ENCODE peak calls at places on chromosomes 11 and 22, in seven cellular contexts. One of them, this sample, is unnamed. For H3K4me1, the result is how much of the 10 kb centered on the place peaks cover.

GRCh38 chr11:12717851-12718291 is 43.6 kb downstream of the TEAD1 start:
- DNase-seq in sigmoid colon: no peak
- DNase-seq in endothelial cell of umbilical vein: no peak
- DNase-seq in mucosa of descending colon: no peak
- DNase-seq in Peyer's patch: no peak
- DNase-seq in mammary epithelial cell: peak
- DNase-seq in lower lobe of right lung: no peak
- DNase-seq in this sample: no peak

GRCh38 chr11:107757661-107758060 is 45.8 kb upstream of the SLN start:
- DNase-seq in Peyer's patch: no peak
- DNase-seq in endothelial cell of umbilical vein: no peak
- DNase-seq in lower lobe of right lung: no peak
- DNase-seq in mammary epithelial cell: no peak
- DNase-seq in mucosa of descending colon: no peak
- DNase-seq in sigmoid colon: no peak
- DNase-seq in this sample: no peak

GRCh38 chr11:106420048-106420665 is 342.7 kb downstream of the AASDHPPT start:
- DNase-seq in lower lobe of right lung: no peak
- DNase-seq in endothelial cell of umbilical vein: no peak
- DNase-seq in mammary epithelial cell: no peak
- DNase-seq in Peyer's patch: no peak
- DNase-seq in mucosa of descending colon: no peak
- DNase-seq in sigmoid colon: no peak
- DNase-seq in this sample: no peak

GRCh38 chr11:126573325-126574076 is 218.0 kb downstream of the ST3GAL4 start:
- DNase-seq in Peyer's patch: no peak
- DNase-seq in endothelial cell of umbilical vein: peak
- DNase-seq in lower lobe of right lung: no peak
- DNase-seq in sigmoid colon: no peak
- DNase-seq in mucosa of descending colon: no peak
- DNase-seq in mammary epithelial cell: no peak
- DNase-seq in this sample: no peak

GRCh38 chr11:59611570-59612565 is 3.7 kb downstream of the OSBP start:
- DNase-seq in endothelial cell of umbilical vein: peak
- DNase-seq in mammary epithelial cell: no peak
- DNase-seq in lower lobe of right lung: no peak
- DNase-seq in Peyer's patch: no peak
- DNase-seq in sigmoid colon: no peak
- DNase-seq in mucosa of descending colon: no peak
- DNase-seq in this sample: no peak

GRCh38 chr11:67281552-67282150 is 7.5 kb upstream of the ANKRD13D start:
- DNase-seq in endothelial cell of umbilical vein: no peak
- DNase-seq in sigmoid colon: peak
- DNase-seq in lower lobe of right lung: peak
- DNase-seq in Peyer's patch: no peak
- DNase-seq in mucosa of descending colon: peak
- DNase-seq in mammary epithelial cell: no peak
- DNase-seq in this sample: no peak

GRCh38 chr11:132202621-132203020 is 832.2 kb downstream of the NTM start:
- DNase-seq in endothelial cell of umbilical vein: no peak
- DNase-seq in mucosa of descending colon: no peak
- DNase-seq in Peyer's patch: no peak
- DNase-seq in lower lobe of right lung: no peak
- DNase-seq in mammary epithelial cell: no peak
- DNase-seq in sigmoid colon: no peak
- DNase-seq in this sample: no peak

GRCh38 chr11:47688101-47688500 is 27.1 kb downstream of the AGBL2 start:
- DNase-seq in lower lobe of right lung: no peak
- DNase-seq in mammary epithelial cell: no peak
- DNase-seq in endothelial cell of umbilical vein: no peak
- DNase-seq in sigmoid colon: no peak
- DNase-seq in mucosa of descending colon: no peak
- DNase-seq in Peyer's patch: no peak
- DNase-seq in this sample: no peak

GRCh38 chr11:23727821-23728220 is 769.0 kb upstream of the LUZP2 start:
- DNase-seq in mucosa of descending colon: no peak
- DNase-seq in mammary epithelial cell: peak
- DNase-seq in Peyer's patch: no peak
- DNase-seq in endothelial cell of umbilical vein: peak
- DNase-seq in lower lobe of right lung: no peak
- DNase-seq in sigmoid colon: no peak
- DNase-seq in this sample: no peak

GRCh38 chr11:3126207-3126865 is 38.8 kb downstream of the OSBPL5 start:
- DNase-seq in Peyer's patch: peak
- DNase-seq in lower lobe of right lung: peak
- DNase-seq in mucosa of descending colon: peak
- DNase-seq in endothelial cell of umbilical vein: peak
- DNase-seq in mammary epithelial cell: peak
- DNase-seq in sigmoid colon: peak
- DNase-seq in this sample: no peak

GRCh38 chr11:114909866-114910265 is 231.5 kb downstream of the NXPE2 start:
- DNase-seq in sigmoid colon: no peak
- DNase-seq in lower lobe of right lung: no peak
- DNase-seq in Peyer's patch: no peak
- DNase-seq in mucosa of descending colon: no peak
- DNase-seq in endothelial cell of umbilical vein: no peak
- DNase-seq in mammary epithelial cell: no peak
- DNase-seq in this sample: no peak

GRCh38 chr11:67301951-67302516 is 1.3 kb upstream of the SSH3 start:
- DNase-seq in endothelial cell of umbilical vein: no peak
- DNase-seq in mammary epithelial cell: no peak
- DNase-seq in lower lobe of right lung: peak
- DNase-seq in mucosa of descending colon: peak
- DNase-seq in Peyer's patch: peak
- DNase-seq in sigmoid colon: peak
- DNase-seq in this sample: no peak

GRCh38 chr11:20729597-20730095 is 60.3 kb downstream of the NELL1 start:
- DNase-seq in mammary epithelial cell: no peak
- DNase-seq in lower lobe of right lung: no peak
- DNase-seq in endothelial cell of umbilical vein: no peak
- DNase-seq in sigmoid colon: no peak
- DNase-seq in Peyer's patch: no peak
- DNase-seq in mucosa of descending colon: no peak
- DNase-seq in this sample: no peak

GRCh38 chr11:76644591-76644990 is 26.0 kb downstream of the LRRC32 start:
- DNase-seq in mammary epithelial cell: peak
- DNase-seq in mucosa of descending colon: no peak
- DNase-seq in lower lobe of right lung: no peak
- DNase-seq in Peyer's patch: no peak
- DNase-seq in endothelial cell of umbilical vein: no peak
- DNase-seq in sigmoid colon: peak
- DNase-seq in this sample: no peak

GRCh38 chr11:30789270-30789669 is 203.1 kb upstream of the MPPED2 start:
- DNase-seq in sigmoid colon: no peak
- DNase-seq in endothelial cell of umbilical vein: no peak
- DNase-seq in mammary epithelial cell: no peak
- DNase-seq in lower lobe of right lung: no peak
- DNase-seq in mucosa of descending colon: no peak
- DNase-seq in Peyer's patch: no peak
- DNase-seq in this sample: no peak

GRCh38 chr11:58567889-58568512 is 7.7 kb downstream of the LPXN start:
- DNase-seq in lower lobe of right lung: peak
- DNase-seq in mucosa of descending colon: no peak
- DNase-seq in sigmoid colon: no peak
- DNase-seq in mammary epithelial cell: peak
- DNase-seq in Peyer's patch: peak
- DNase-seq in endothelial cell of umbilical vein: peak
- DNase-seq in this sample: no peak

GRCh38 chr11:120912504-120912903 is 111.4 kb upstream of the TBCEL start:
- DNase-seq in mammary epithelial cell: peak
- DNase-seq in Peyer's patch: no peak
- DNase-seq in sigmoid colon: no peak
- DNase-seq in mucosa of descending colon: no peak
- DNase-seq in endothelial cell of umbilical vein: peak
- DNase-seq in lower lobe of right lung: no peak
- DNase-seq in this sample: no peak

GRCh38 chr11:108498046-108498815 is at the start of gene POGLUT3:
- DNase-seq in endothelial cell of umbilical vein: peak
- DNase-seq in mammary epithelial cell: no peak
- DNase-seq in sigmoid colon: peak
- DNase-seq in lower lobe of right lung: peak
- DNase-seq in Peyer's patch: peak
- DNase-seq in mucosa of descending colon: peak
- DNase-seq in this sample: peak

GRCh38 chr11:27039873-27040272 is 742 bp upstream of the BBOX1 start:
- DNase-seq in mammary epithelial cell: no peak
- DNase-seq in lower lobe of right lung: no peak
- DNase-seq in Peyer's patch: no peak
- DNase-seq in mucosa of descending colon: no peak
- DNase-seq in sigmoid colon: no peak
- DNase-seq in endothelial cell of umbilical vein: no peak
- DNase-seq in this sample: no peak

GRCh38 chr22:24986816-24987215 is 34.3 kb downstream of the KIAA1671 start:
- DNase-seq in mammary epithelial cell: no peak
- DNase-seq in endothelial cell of umbilical vein: no peak
- DNase-seq in mucosa of descending colon: no peak
- DNase-seq in Peyer's patch: no peak
- DNase-seq in lower lobe of right lung: no peak
- DNase-seq in sigmoid colon: no peak
- DNase-seq in this sample: no peak

GRCh38 chr22:24984122-24984521 is 31.6 kb downstream of the KIAA1671 start:
- DNase-seq in mucosa of descending colon: no peak
- DNase-seq in sigmoid colon: no peak
- DNase-seq in lower lobe of right lung: no peak
- DNase-seq in endothelial cell of umbilical vein: no peak
- DNase-seq in Peyer's patch: no peak
- DNase-seq in mammary epithelial cell: no peak
- DNase-seq in this sample: no peak

GRCh38 chr22:24989135-24989534 is 36.6 kb downstream of the KIAA1671 start:
- DNase-seq in lower lobe of right lung: no peak
- DNase-seq in sigmoid colon: no peak
- DNase-seq in Peyer's patch: no peak
- DNase-seq in mucosa of descending colon: no peak
- DNase-seq in endothelial cell of umbilical vein: no peak
- DNase-seq in mammary epithelial cell: no peak
- DNase-seq in this sample: no peak

GRCh38 chr22:24983151-24983550 is 30.6 kb downstream of the KIAA1671 start:
- DNase-seq in lower lobe of right lung: no peak
- DNase-seq in endothelial cell of umbilical vein: peak
- DNase-seq in mucosa of descending colon: no peak
- DNase-seq in mammary epithelial cell: no peak
- DNase-seq in sigmoid colon: no peak
- DNase-seq in Peyer's patch: no peak
- DNase-seq in this sample: no peak

GRCh38 chr22:24985824-24986214 is 33.3 kb downstream of the KIAA1671 start:
- DNase-seq in endothelial cell of umbilical vein: peak
- DNase-seq in sigmoid colon: no peak
- DNase-seq in Peyer's patch: no peak
- DNase-seq in lower lobe of right lung: no peak
- DNase-seq in mammary epithelial cell: peak
- DNase-seq in mucosa of descending colon: no peak
- DNase-seq in this sample: peak
- H3K4me1 ChIP-seq in endothelial cell of umbilical vein: half or more
- H3K4me1 ChIP-seq in sigmoid colon: under half
- H3K4me1 ChIP-seq in Peyer's patch: under half
- H3K4me1 ChIP-seq in lower lobe of right lung: under half
- H3K4me1 ChIP-seq in mammary epithelial cell: under half
- H3K4me1 ChIP-seq in mucosa of descending colon: under half
- H3K4me1 ChIP-seq in this sample: under half

DNA sequence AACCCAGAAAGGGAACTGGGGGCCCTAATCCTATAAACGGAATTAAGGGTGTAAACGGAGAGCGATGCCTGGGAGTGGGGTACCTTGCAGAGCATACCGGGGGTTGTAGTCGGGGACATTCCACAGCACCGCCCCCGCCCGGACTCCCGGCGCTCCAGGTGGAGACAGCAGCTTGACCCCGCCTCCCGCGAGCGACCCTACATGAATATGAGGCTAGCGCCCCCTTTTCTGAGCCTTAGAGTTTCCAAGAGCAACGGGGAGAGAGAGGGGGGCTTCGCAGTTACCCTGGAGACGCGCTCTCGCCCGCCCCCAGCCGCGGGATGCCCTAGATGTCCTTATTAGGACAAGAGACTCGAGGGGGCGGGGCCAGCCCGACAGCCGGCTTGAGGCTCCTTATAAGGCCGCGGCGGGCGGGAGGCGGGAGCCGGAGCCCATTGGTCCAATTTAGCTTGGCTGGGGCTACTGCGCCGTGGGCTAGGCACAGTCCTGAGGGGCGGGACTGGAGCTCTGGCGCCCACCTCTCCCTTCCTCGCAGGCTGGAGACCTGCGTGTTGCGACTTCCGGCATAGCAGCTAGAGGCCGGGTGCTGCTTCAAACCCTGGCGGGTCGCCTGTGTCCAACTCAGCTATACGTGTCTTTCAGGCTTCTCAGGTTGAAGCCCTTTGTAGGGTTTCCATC is 960 bp upstream of the MUS81 start:
- DNase-seq in endothelial cell of umbilical vein: peak
- DNase-seq in lower lobe of right lung: peak
- DNase-seq in mammary epithelial cell: peak
- DNase-seq in mucosa of descending colon: peak
- DNase-seq in Peyer's patch: peak
- DNase-seq in sigmoid colon: peak
- DNase-seq in this sample: peak
- TF ChIP-seq CTCF in endothelial cell of umbilical vein: peak
- TF ChIP-seq CTCF in lower lobe of right lung: peak
- TF ChIP-seq CTCF in mammary epithelial cell: no peak
- TF ChIP-seq CTCF in mucosa of descending colon: no peak
- TF ChIP-seq CTCF in Peyer's patch: no peak
- TF ChIP-seq CTCF in sigmoid colon: no peak
- TF ChIP-seq CTCF in this sample: peak

GRCh38 chr11:75562836-75563484 is 907 bp downstream of the SERPINH1 start:
- DNase-seq in Peyer's patch: no peak
- DNase-seq in lower lobe of right lung: no peak
- DNase-seq in sigmoid colon: no peak
- DNase-seq in endothelial cell of umbilical vein: peak
- DNase-seq in mucosa of descending colon: peak
- DNase-seq in mammary epithelial cell: peak
- DNase-seq in this sample: no peak

GRCh38 chr11:75562048-75562835 is at the start of gene SERPINH1:
- DNase-seq in endothelial cell of umbilical vein: peak
- DNase-seq in mammary epithelial cell: peak
- DNase-seq in Peyer's patch: peak
- DNase-seq in sigmoid colon: peak
- DNase-seq in lower lobe of right lung: peak
- DNase-seq in mucosa of descending colon: peak
- DNase-seq in this sample: peak

GRCh38 chr11:75558939-75559843 is 2.9 kb upstream of the SERPINH1 start:
- DNase-seq in mammary epithelial cell: no peak
- DNase-seq in endothelial cell of umbilical vein: peak
- DNase-seq in mucosa of descending colon: peak
- DNase-seq in Peyer's patch: no peak
- DNase-seq in sigmoid colon: no peak
- DNase-seq in lower lobe of right lung: peak
- DNase-seq in this sample: peak

GRCh38 chr11:75561426-75562047 is 516 bp upstream of the SERPINH1 start:
- DNase-seq in Peyer's patch: no peak
- DNase-seq in mammary epithelial cell: no peak
- DNase-seq in mucosa of descending colon: no peak
- DNase-seq in lower lobe of right lung: no peak
- DNase-seq in endothelial cell of umbilical vein: peak
- DNase-seq in sigmoid colon: peak
- DNase-seq in this sample: no peak

GRCh38 chr11:75560644-75561043 is 1.4 kb upstream of the SERPINH1 start:
- DNase-seq in mucosa of descending colon: no peak
- DNase-seq in lower lobe of right lung: no peak
- DNase-seq in endothelial cell of umbilical vein: no peak
- DNase-seq in sigmoid colon: no peak
- DNase-seq in mammary epithelial cell: no peak
- DNase-seq in Peyer's patch: no peak
- DNase-seq in this sample: no peak
- H3K4me1 ChIP-seq in mucosa of descending colon: under half
- H3K4me1 ChIP-seq in lower lobe of right lung: half or more
- H3K4me1 ChIP-seq in endothelial cell of umbilical vein: under half
- H3K4me1 ChIP-seq in sigmoid colon: half or more
- H3K4me1 ChIP-seq in mammary epithelial cell: under half
- H3K4me1 ChIP-seq in Peyer's patch: under half
- H3K4me1 ChIP-seq in this sample: under half

GRCh38 chr11:7964261-7964660 is 986 bp downstream of the NLRP10 start:
- DNase-seq in mucosa of descending colon: no peak
- DNase-seq in Peyer's patch: no peak
- DNase-seq in lower lobe of right lung: no peak
- DNase-seq in mammary epithelial cell: no peak
- DNase-seq in endothelial cell of umbilical vein: no peak
- DNase-seq in sigmoid colon: no peak
- DNase-seq in this sample: no peak
- TF ChIP-seq CTCF in mucosa of descending colon: no peak
- TF ChIP-seq CTCF in Peyer's patch: no peak
- TF ChIP-seq CTCF in lower lobe of right lung: no peak
- TF ChIP-seq CTCF in mammary epithelial cell: no peak
- TF ChIP-seq CTCF in endothelial cell of umbilical vein: no peak
- TF ChIP-seq CTCF in sigmoid colon: no peak
- TF ChIP-seq CTCF in this sample: no peak

This sample was measured in ascending aorta.